ENCODE peak calls at places on chromosomes 12 and 14, in five cellular contexts. One of them, this sample, is unnamed.

GRCh38 chr14:83416476-83416875 is 1882.8 kb upstream of the SEL1L start:
- DNase-seq in cardiac fibroblast: peak
- DNase-seq in AG10803: no peak
- DNase-seq in foreskin fibroblast: no peak
- DNase-seq in ovary: no peak
- DNase-seq in this sample: no peak

GRCh38 chr12:113747048-113747447 is 219.1 kb downstream of the RBM19 start:
- DNase-seq in cardiac fibroblast: no peak
- DNase-seq in AG10803: no peak
- DNase-seq in foreskin fibroblast: no peak
- DNase-seq in ovary: no peak
- DNase-seq in this sample: no peak

GRCh38 chr14:33962016-33962415 is 11.1 kb upstream of the EGLN3 start:
- DNase-seq in cardiac fibroblast: no peak
- DNase-seq in AG10803: no peak
- DNase-seq in foreskin fibroblast: no peak
- DNase-seq in ovary: no peak
- DNase-seq in this sample: no peak

GRCh38 chr14:68548194-68549056 is 244.4 kb downstream of the ZFP36L1 start:
- DNase-seq in cardiac fibroblast: peak
- DNase-seq in AG10803: peak
- DNase-seq in foreskin fibroblast: peak
- DNase-seq in ovary: peak
- DNase-seq in this sample: peak

GRCh38 chr12:104456417-104456949 is at the start of gene CHST11:
- DNase-seq in cardiac fibroblast: peak
- DNase-seq in AG10803: peak
- DNase-seq in foreskin fibroblast: peak
- DNase-seq in ovary: peak
- DNase-seq in this sample: peak

GRCh38 chr14:51305761-51306160 is 65.7 kb downstream of the TMX1 start:
- DNase-seq in cardiac fibroblast: no peak
- DNase-seq in AG10803: peak
- DNase-seq in foreskin fibroblast: no peak
- DNase-seq in ovary: no peak
- DNase-seq in this sample: no peak

GRCh38 chr12:96471368-96472040 is 17.9 kb upstream of the CFAP54 start:
- DNase-seq in cardiac fibroblast: peak
- DNase-seq in AG10803: peak
- DNase-seq in foreskin fibroblast: peak
- DNase-seq in ovary: no peak
- DNase-seq in this sample: peak

GRCh38 chr12:72511493-72511892 is 239.3 kb downstream of the TRHDE start:
- DNase-seq in cardiac fibroblast: no peak
- DNase-seq in AG10803: no peak
- DNase-seq in foreskin fibroblast: no peak
- DNase-seq in ovary: no peak
- DNase-seq in this sample: no peak

GRCh38 chr14:65287264-65288131 is 125.0 kb upstream of the FUT8 start:
- DNase-seq in cardiac fibroblast: no peak
- DNase-seq in AG10803: no peak
- DNase-seq in foreskin fibroblast: no peak
- DNase-seq in ovary: no peak
- DNase-seq in this sample: no peak

GRCh38 chr12:78057075-78057474 is 226.4 kb downstream of the NAV3 start:
- DNase-seq in cardiac fibroblast: no peak
- DNase-seq in AG10803: no peak
- DNase-seq in foreskin fibroblast: no peak
- DNase-seq in ovary: no peak
- DNase-seq in this sample: no peak

GRCh38 chr12:22729898-22730443 is 105.0 kb downstream of the ETNK1 start:
- DNase-seq in cardiac fibroblast: peak
- DNase-seq in AG10803: peak
- DNase-seq in foreskin fibroblast: peak
- DNase-seq in ovary: no peak
- DNase-seq in this sample: peak

GRCh38 chr14:28784262-28785021 is 17.9 kb downstream of the FOXG1 start:
- DNase-seq in cardiac fibroblast: no peak
- DNase-seq in AG10803: no peak
- DNase-seq in foreskin fibroblast: no peak
- DNase-seq in ovary: no peak
- DNase-seq in this sample: no peak

GRCh38 chr14:20998674-20999366 is at the start of gene SLC39A2:
- DNase-seq in cardiac fibroblast: peak
- DNase-seq in AG10803: peak
- DNase-seq in foreskin fibroblast: peak
- DNase-seq in ovary: no peak
- DNase-seq in this sample: peak

GRCh38 chr12:116441292-116441691 is 117.9 kb upstream of the MAP1LC3B2 start:
- DNase-seq in cardiac fibroblast: no peak
- DNase-seq in AG10803: peak
- DNase-seq in foreskin fibroblast: no peak
- DNase-seq in ovary: no peak
- DNase-seq in this sample: no peak

GRCh38 chr12:63889721-63890509 is 45.4 kb downstream of the SRGAP1 start:
- DNase-seq in cardiac fibroblast: no peak
- DNase-seq in AG10803: no peak
- DNase-seq in foreskin fibroblast: no peak
- DNase-seq in ovary: no peak
- DNase-seq in this sample: no peak

GRCh38 chr12:95185096-95185495 is 32.2 kb downstream of the FGD6 start:
- DNase-seq in cardiac fibroblast: no peak
- DNase-seq in AG10803: no peak
- DNase-seq in foreskin fibroblast: no peak
- DNase-seq in ovary: no peak
- DNase-seq in this sample: no peak

GRCh38 chr12:76489737-76490136 is 69.8 kb downstream of the OSBPL8 start:
- DNase-seq in cardiac fibroblast: peak
- DNase-seq in AG10803: peak
- DNase-seq in foreskin fibroblast: peak
- DNase-seq in ovary: no peak
- DNase-seq in this sample: no peak

GRCh38 chr14:72916174-72916573 is 10.1 kb upstream of the DCAF4 start:
- DNase-seq in cardiac fibroblast: no peak
- DNase-seq in AG10803: no peak
- DNase-seq in foreskin fibroblast: no peak
- DNase-seq in ovary: no peak
- DNase-seq in this sample: no peak

GRCh38 chr12:100674009-100674888 is 100.8 kb downstream of the GAS2L3 start:
- DNase-seq in cardiac fibroblast: no peak
- DNase-seq in AG10803: no peak
- DNase-seq in foreskin fibroblast: no peak
- DNase-seq in ovary: no peak
- DNase-seq in this sample: no peak

GRCh38 chr12:6399884-6400670 is 16.1 kb downstream of the LTBR start:
- DNase-seq in cardiac fibroblast: no peak
- DNase-seq in AG10803: no peak
- DNase-seq in foreskin fibroblast: no peak
- DNase-seq in ovary: no peak
- DNase-seq in this sample: no peak

GRCh38 chr14:76772300-76773187 is 11.3 kb downstream of the VASH1 start:
- DNase-seq in cardiac fibroblast: peak
- DNase-seq in AG10803: no peak
- DNase-seq in foreskin fibroblast: peak
- DNase-seq in ovary: peak
- DNase-seq in this sample: no peak

GRCh38 chr12:59317598-59317997 is 278.2 kb upstream of the SLC16A7 start:
- DNase-seq in cardiac fibroblast: no peak
- DNase-seq in AG10803: no peak
- DNase-seq in foreskin fibroblast: no peak
- DNase-seq in ovary: no peak
- DNase-seq in this sample: no peak

GRCh38 chr12:64610092-64610659 is at the start of gene RASSF3:
- DNase-seq in cardiac fibroblast: peak
- DNase-seq in AG10803: peak
- DNase-seq in foreskin fibroblast: peak
- DNase-seq in ovary: peak
- DNase-seq in this sample: no peak

GRCh38 chr14:73757876-73758391 is 43.8 kb upstream of the PNMA1 start:
- DNase-seq in cardiac fibroblast: no peak
- DNase-seq in AG10803: no peak
- DNase-seq in foreskin fibroblast: no peak
- DNase-seq in ovary: no peak
- DNase-seq in this sample: no peak

GRCh38 chr12:67669925-67670631 is 21.5 kb downstream of the DYRK2 start:
- DNase-seq in cardiac fibroblast: no peak
- DNase-seq in AG10803: no peak
- DNase-seq in foreskin fibroblast: peak
- DNase-seq in ovary: no peak
- DNase-seq in this sample: no peak

DNA sequence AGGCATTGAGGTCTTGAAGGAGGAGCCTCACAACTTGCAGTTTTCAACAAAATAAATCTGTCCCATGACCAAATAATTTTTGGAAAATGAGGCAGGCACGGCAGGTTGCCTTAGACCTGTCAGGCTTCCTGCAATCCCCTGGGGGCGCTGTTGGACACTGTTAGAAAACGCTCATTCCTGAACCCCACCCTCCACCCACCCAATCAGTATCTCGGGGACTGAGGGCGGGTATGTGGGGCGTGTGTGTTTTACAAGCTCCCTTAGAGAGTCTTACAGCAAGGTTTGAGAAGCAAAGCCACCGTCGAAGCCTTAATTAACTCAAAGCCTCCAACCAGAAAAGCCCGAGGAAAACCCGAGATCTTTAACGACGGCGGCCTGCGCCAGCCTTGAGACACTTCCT is 122.8 kb downstream of the GLT1D1 start:
- DNase-seq in cardiac fibroblast: no peak
- DNase-seq in AG10803: no peak
- DNase-seq in foreskin fibroblast: no peak
- DNase-seq in ovary: no peak
- DNase-seq in this sample: no peak
- TF ChIP-seq CTCF in cardiac fibroblast: no peak
- TF ChIP-seq CTCF in AG10803: no peak
- TF ChIP-seq CTCF in foreskin fibroblast: no peak
- TF ChIP-seq CTCF in ovary: no peak
- TF ChIP-seq CTCF in this sample: no peak

DNA sequence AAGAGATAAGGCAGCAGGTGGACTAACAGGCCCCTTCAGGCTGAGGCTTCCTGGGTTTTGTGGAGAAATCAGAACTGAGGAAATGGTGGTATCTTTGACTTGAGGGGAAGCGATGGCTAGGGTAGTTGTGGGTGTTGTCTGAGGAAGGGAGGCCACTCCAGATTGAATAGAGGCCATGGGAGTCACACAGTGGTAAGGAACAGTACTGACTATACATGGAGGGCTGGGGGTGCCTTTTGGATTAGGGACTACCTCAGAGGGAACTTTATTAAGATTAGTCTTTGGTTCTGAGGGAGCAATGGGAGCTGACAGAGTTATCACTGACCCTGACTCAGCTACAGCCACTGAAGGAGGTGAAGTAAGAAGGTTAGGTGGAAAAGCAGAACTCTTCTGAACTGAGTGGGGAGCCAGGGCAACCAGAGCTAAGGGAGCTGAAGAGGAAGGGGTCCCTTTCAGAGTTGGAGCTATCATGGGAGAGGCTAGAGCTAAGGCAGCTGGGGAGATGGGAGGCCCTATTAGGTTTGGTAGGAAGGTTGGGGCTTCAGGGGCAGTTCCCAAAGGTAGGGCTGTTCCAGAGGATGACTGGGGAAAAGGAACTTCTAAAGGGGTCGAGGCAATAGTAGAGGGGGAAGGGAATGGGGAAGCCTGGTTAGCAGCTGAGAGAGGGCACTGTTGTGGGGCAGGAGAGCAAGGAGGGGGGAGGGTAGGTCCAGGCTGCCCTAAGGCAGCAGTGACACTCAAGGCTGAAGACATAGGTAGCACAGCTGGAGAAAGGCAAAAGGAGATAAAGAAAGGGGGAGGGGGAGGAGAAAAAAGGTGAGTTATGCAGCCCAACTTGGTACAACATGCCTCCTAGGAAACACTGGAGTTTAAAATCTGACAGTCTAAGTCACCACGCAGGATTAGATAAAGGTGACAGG is 4.1 kb downstream of the NACA start:
- DNase-seq in cardiac fibroblast: no peak
- DNase-seq in AG10803: no peak
- DNase-seq in foreskin fibroblast: no peak
- DNase-seq in ovary: peak
- DNase-seq in this sample: no peak
- H3K4me3 ChIP-seq in cardiac fibroblast: no peak
- H3K4me3 ChIP-seq in AG10803: no peak
- H3K4me3 ChIP-seq in foreskin fibroblast: no peak
- H3K4me3 ChIP-seq in ovary: no peak
- H3K4me3 ChIP-seq in this sample: no peak

DNA sequence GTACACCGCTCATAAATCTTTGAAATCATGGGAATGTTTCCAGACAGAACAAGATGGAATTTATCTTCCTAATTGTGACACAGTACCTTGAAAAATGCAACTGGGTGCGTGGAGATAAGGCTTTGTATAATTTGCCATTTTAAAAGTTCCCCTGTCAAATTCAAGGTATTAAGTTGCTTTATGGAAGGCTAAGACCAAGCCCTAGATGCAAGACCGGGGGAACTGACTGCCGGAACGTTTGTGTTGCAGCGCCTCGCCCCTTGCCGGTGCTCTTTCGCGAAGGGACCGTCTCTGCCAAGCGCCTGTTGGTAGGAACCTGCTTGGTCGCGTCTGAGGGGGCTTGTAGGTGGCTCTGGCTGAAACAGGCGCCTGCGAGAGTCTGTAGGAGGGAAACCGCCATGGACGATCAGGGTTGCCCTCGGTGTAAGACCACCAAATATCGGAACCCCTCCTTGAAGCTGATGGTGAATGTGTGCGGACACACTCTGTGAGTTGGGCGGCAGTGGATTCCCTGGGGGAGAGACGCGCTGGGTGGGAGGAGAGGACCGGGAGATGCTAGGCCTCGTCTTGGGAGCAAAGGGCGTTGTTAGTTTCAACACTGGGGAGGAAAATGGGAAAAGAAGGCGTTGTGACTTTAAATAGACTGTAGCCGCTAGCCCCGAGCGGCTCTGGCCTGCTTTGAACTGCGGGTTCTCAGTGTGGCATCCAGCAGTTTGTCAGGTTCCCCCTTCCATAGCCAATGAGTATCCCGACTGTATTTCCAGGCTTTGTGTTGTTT is at the start of gene MNAT1:
- DNase-seq in cardiac fibroblast: peak
- DNase-seq in AG10803: peak
- DNase-seq in foreskin fibroblast: peak
- DNase-seq in ovary: peak
- DNase-seq in this sample: peak
- TF ChIP-seq CTCF in cardiac fibroblast: no peak
- TF ChIP-seq CTCF in AG10803: peak
- TF ChIP-seq CTCF in foreskin fibroblast: no peak
- TF ChIP-seq CTCF in ovary: no peak
- TF ChIP-seq CTCF in this sample: peak

GRCh38 chr12:69000069-69000468 is 67.1 kb upstream of the CPM start:
- DNase-seq in cardiac fibroblast: no peak
- DNase-seq in AG10803: no peak
- DNase-seq in foreskin fibroblast: no peak
- DNase-seq in ovary: no peak
- DNase-seq in this sample: no peak

GRCh38 chr12:69002969-69003368 is 70.0 kb upstream of the CPM start:
- DNase-seq in cardiac fibroblast: no peak
- DNase-seq in AG10803: no peak
- DNase-seq in foreskin fibroblast: no peak
- DNase-seq in ovary: no peak
- DNase-seq in this sample: no peak

GRCh38 chr12:68998036-68998435 is 65.1 kb upstream of the CPM start:
- DNase-seq in cardiac fibroblast: no peak
- DNase-seq in AG10803: no peak
- DNase-seq in foreskin fibroblast: no peak
- DNase-seq in ovary: no peak
- DNase-seq in this sample: no peak

GRCh38 chr12:69000540-69001243 is 67.7 kb upstream of the CPM start:
- DNase-seq in cardiac fibroblast: no peak
- DNase-seq in AG10803: peak
- DNase-seq in foreskin fibroblast: peak
- DNase-seq in ovary: no peak
- DNase-seq in this sample: no peak
- H3K4me3 ChIP-seq in cardiac fibroblast: no peak
- H3K4me3 ChIP-seq in AG10803: no peak
- H3K4me3 ChIP-seq in foreskin fibroblast: no peak
- H3K4me3 ChIP-seq in ovary: no peak
- H3K4me3 ChIP-seq in this sample: no peak

This sample was measured in AG09309.